ENCODE peak calls at places on chromosomes 7 and 10, in four cellular contexts. D, Q, H and E are unnamed samples.

GRCh38 chr10:62183442-62183841 is 85.2 kb downstream of the RTKN2 start:
- DNase-seq in Q (peak; percentile 94), D (peak; percentile 39), H (no peak), E (no peak)

GRCh38 chr10:45557275-45557905 is 115.2 kb downstream of the ZFAND4 start:
- DNase-seq in H (no peak), D (no peak), Q (peak; percentile 28), E (no peak)

GRCh38 chr7:55887786-55888185 is 530 bp downstream of the ZNF713 start:
- DNase-seq in H (no peak), Q (no peak), D (no peak), E (no peak)

GRCh38 chr7:48454750-48455192 is 283.5 kb downstream of the ABCA13 start:
- DNase-seq in H (no peak), D (no peak), Q (no peak), E (no peak)

GRCh38 chr10:17386616-17387075 is 67.7 kb downstream of the ST8SIA6 start:
- DNase-seq in D (no peak), H (no peak), Q (no peak), E (no peak)

GRCh38 chr10:124048371-124049290 is 44.8 kb downstream of the CHST15 start:
- DNase-seq in D (no peak), Q (no peak), H (no peak), E (no peak)

GRCh38 chr7:43283706-43284105 is 171.3 kb downstream of the HECW1 start:
- DNase-seq in H (no peak), Q (no peak), D (no peak), E (no peak)

GRCh38 chr7:10767771-10768170 is 205.9 kb upstream of the PHF14 start:
- DNase-seq in D (no peak), Q (no peak), H (peak; percentile 8), E (no peak)

GRCh38 chr10:67669978-67670377 is 26.0 kb downstream of the CTNNA3 start:
- DNase-seq in Q (no peak), D (no peak), H (no peak), E (no peak)